ENCODE peak calls at places on chromosomes 16 and 17, in ten cellular contexts. U is upper lobe of left lung; G is CD8-positive, alpha-beta T cell; E is upper lobe of right lung; Q is transverse colon; A is sigmoid colon; S is foreskin keratinocyte; X is WERI-Rb-1; I is A549; H is psoas muscle. K is an unnamed sample.

GRCh38 chr16:84526794-84527485 is 22.5 kb upstream of the MEAK7 start:
- DNase-seq in U (no peak), G (no peak), A (no peak), H (peak; percentile 60), I (no peak), S (no peak), Q (no peak), X (peak; percentile 93), E (no peak), K (no peak)

GRCh38 chr16:64276646-64277045 is 845.2 kb downstream of the CDH11 start:
- DNase-seq in S (no peak), G (no peak), U (no peak), E (no peak), X (no peak), A (no peak), Q (no peak), H (no peak), I (no peak), K (no peak)

GRCh38 chr17:30203471-30203981 is 32.0 kb downstream of the SLC6A4 start:
- DNase-seq in H (no peak), E (no peak), Q (no peak), A (no peak), G (no peak), I (no peak), X (no peak), S (no peak), U (no peak), K (no peak)

GRCh38 chr16:12896562-12896961 is 4.8 kb upstream of the SHISA9 start:
- DNase-seq in Q (no peak), I (no peak), E (no peak), A (no peak), X (peak; percentile 37), G (no peak), H (no peak), S (no peak), U (no peak), K (no peak)

GRCh38 chr17:65797101-65797500 is 235.7 kb upstream of the AXIN2 start:
- DNase-seq in H (no peak), S (no peak), A (no peak), I (no peak), E (no peak), X (no peak), G (no peak), U (no peak), Q (no peak), K (no peak)

GRCh38 chr17:65064452-65065019 is 8.0 kb upstream of the GNA13 start:
- DNase-seq in G (no peak), U (no peak), S (peak; percentile 98), Q (no peak), A (peak; percentile 28), E (no peak), H (no peak), X (peak; percentile 44), I (peak; percentile 32), K (no peak)

GRCh38 chr16:10738231-10739077 is 5.2 kb upstream of the NUBP1 start:
- DNase-seq in G (no peak), E (no peak), U (no peak), S (peak; percentile 60), Q (peak; percentile 34), A (peak; percentile 86), H (peak; percentile 87), I (peak; percentile 14), X (no peak), K (no peak)

GRCh38 chr17:39538875-39539274 is 68.8 kb downstream of the NEUROD2 start:
- DNase-seq in X (no peak), I (no peak), G (no peak), U (no peak), H (no peak), A (no peak), Q (no peak), E (no peak), S (no peak), K (no peak)

GRCh38 chr17:75394332-75394918 is 11.1 kb downstream of the GRB2 start:
- DNase-seq in U (no peak), H (no peak), I (no peak), G (no peak), X (no peak), E (no peak), A (no peak), Q (no peak), S (no peak), K (no peak)

GRCh38 chr17:75396025-75396424 is 9.5 kb downstream of the GRB2 start:
- DNase-seq in E (no peak), G (no peak), Q (no peak), S (no peak), X (no peak), U (no peak), I (no peak), A (no peak), H (no peak), K (no peak)

GRCh38 chr17:75392559-75392958 is 12.9 kb downstream of the GRB2 start:
- DNase-seq in A (no peak), H (no peak), S (no peak), E (no peak), U (no peak), Q (no peak), I (no peak), G (no peak), X (no peak), K (no peak)

GRCh38 chr17:75390982-75391381 is 14.5 kb downstream of the GRB2 start:
- DNase-seq in Q (no peak), H (no peak), S (no peak), X (no peak), U (no peak), G (no peak), A (no peak), E (no peak), I (no peak), K (no peak)

DNA sequence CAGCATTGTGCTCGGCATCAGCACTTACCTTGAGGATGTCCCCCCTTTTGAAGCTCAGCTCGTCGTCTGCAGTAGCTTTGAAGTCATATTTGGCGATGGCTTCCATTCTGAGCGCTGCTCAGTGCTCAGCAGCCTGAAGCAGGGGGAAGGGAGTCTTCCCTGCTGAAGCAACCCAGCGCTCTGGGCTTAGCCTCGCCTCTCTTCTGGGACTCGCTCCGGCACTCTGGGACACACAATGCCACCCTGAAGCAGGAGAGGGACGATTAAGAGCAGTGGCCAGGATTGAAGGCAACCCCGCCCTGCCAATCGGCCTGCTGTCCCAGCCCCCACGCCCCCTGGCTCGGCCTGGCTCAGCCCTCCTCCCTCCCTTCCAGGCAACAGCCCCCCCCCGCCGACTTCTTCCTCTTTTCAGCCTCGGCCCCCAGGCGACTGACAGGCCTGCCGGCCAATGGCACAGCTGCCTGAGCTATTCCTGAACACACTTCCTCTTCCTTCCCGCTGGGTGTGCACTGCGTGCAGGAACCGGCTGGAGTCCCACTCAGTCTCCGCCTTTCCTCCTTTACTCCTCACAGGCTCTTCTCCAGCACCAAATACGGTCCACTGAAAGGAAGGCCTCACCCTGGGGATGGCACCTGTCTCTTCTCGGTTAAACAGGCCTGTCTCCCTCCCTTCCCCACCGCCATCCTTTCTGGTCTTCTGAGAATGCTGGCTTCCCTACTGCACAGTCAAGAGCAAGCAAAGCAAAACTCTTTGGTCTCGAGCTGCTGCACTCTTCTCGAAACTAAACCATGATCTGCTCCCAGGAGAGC is 11.8 kb downstream of the GRB2 start:
- DNase-seq in H (peak; percentile 99), E (peak; percentile 99), Q (peak; percentile 99), U (peak; percentile 99), X (peak; percentile 100), I (peak; percentile 99), A (peak; percentile 99), G (peak; percentile 85), S (peak; percentile 93), K (peak; percentile 58)
- H3K27ac ChIP-seq in H (peak overlapping the region; percentile 89), E (peak overlapping the region; percentile 65), Q (peak overlapping the region; percentile 81), U (peak overlapping the region; percentile 86), X (peak overlapping the region; percentile 86), I (peak overlapping the region; percentile 88), A (peak overlapping the region; percentile 90), G (peak overlapping the region; percentile 3), S (peak overlapping the region; percentile 53), K (peak overlapping the region; percentile 48)

GRCh38 chr17:2090210-2090641 is 35.3 kb downstream of the HIC1 start:
- DNase-seq in U (no peak), G (no peak), H (no peak), E (no peak), A (no peak), X (no peak), S (no peak), I (no peak), Q (no peak), K (peak; percentile 9)

GRCh38 chr17:2086306-2086705 is 31.4 kb downstream of the HIC1 start:
- DNase-seq in A (no peak), G (no peak), H (no peak), I (no peak), U (no peak), S (no peak), X (no peak), E (no peak), Q (no peak), K (no peak)

GRCh38 chr17:2085648-2085949 is 30.7 kb downstream of the HIC1 start:
- DNase-seq in E (no peak), H (peak; percentile 69), Q (no peak), U (no peak), G (no peak), S (no peak), I (no peak), A (peak; percentile 86), X (no peak), K (no peak)

GRCh38 chr17:2089021-2089422 is 34.1 kb downstream of the HIC1 start:
- DNase-seq in I (no peak), E (no peak), X (no peak), U (no peak), S (no peak), A (no peak), H (no peak), G (no peak), Q (no peak), K (no peak)

DNA sequence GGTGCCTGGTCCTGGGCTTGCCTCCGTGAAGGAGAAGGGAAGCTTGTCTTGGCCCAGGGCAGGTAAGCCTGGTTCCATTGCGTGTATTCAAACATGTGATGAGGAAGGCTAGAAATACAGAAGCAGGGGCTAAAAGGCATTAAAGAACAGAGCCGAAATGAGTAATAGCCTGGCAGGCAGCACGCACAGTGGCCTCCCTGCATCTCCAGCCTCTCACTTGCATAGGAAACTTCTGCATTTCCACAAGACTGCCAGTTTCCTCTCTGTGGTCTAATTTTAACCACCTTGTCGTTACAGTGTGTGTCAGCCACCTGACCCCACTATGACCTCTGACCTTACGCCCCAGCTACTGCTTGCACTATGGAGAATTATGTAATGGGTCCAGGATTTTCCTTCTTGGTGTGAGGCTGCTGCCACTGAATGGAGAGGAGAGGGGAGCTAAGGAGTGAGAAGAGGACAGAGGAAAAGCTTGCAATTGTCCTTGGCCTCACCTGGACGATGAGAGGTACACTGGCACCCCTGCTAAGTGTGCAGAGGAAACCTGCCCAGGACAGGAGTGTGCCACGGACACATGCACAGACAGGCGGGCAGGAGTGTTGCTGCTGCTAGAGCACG is 32.8 kb downstream of the HIC1 start:
- DNase-seq in H (no peak), U (no peak), X (no peak), A (peak; percentile 68), E (peak; percentile 73), G (peak; percentile 35), Q (peak; percentile 41), S (no peak), I (no peak), K (no peak)
- H3K27ac ChIP-seq in H (peak overlapping the region; percentile 77), U (peak overlapping the region; percentile 92), X (no peak overlapping the region), A (peak overlapping the region; percentile 83), E (peak overlapping the region; percentile 2), G (no peak overlapping the region), Q (peak overlapping the region; percentile 90), S (no peak overlapping the region), I (no peak overlapping the region), K (no peak overlapping the region)

GRCh38 chr17:80839401-80839800 is 152.2 kb upstream of the CHMP6 start:
- DNase-seq in S (no peak), X (no peak), H (no peak), E (no peak), A (no peak), I (no peak), U (no peak), Q (no peak), G (no peak), K (no peak)

GRCh38 chr17:80837711-80838110 is 153.9 kb upstream of the CHMP6 start:
- DNase-seq in U (no peak), Q (no peak), S (no peak), A (no peak), X (no peak), G (no peak), E (no peak), I (no peak), H (no peak), K (no peak)

GRCh38 chr17:80842456-80843053 is 149.1 kb upstream of the CHMP6 start:
- DNase-seq in G (no peak), A (peak; percentile 46), X (no peak), U (no peak), I (no peak), H (no peak), Q (no peak), S (no peak), E (no peak), K (no peak)

GRCh38 chr17:80838381-80839345 is 153.0 kb upstream of the CHMP6 start:
- DNase-seq in H (no peak), I (no peak), X (no peak), E (no peak), S (no peak), A (no peak), Q (no peak), G (no peak), U (peak; percentile 34), K (no peak)

DNA sequence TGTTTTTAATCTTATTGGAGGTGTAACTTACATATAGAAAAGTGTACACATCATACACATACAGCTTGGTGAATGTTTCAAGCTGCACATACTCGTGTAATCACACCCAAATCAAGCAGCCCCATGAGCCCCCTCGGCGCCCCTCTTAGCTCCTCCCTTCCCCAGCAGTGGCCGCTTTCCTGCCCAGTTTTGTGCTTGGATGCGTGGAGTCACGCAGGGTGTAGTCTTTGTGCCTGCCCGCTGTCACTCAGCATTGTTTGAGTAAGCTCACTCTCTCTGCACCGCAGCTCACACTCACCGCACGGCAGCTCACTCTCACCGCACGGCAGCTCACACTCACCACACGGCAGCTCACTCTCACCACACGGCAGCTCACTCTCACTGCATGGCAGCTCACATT is 151.6 kb upstream of the CHMP6 start:
- DNase-seq in Q (no peak), S (no peak), G (no peak), X (no peak), E (no peak), I (no peak), U (no peak), A (peak; percentile 17), H (no peak), K (no peak)
- H3K27ac ChIP-seq in Q (no peak overlapping the region), S (no peak overlapping the region), G (no peak overlapping the region), X (no peak overlapping the region), E (no peak overlapping the region), I (no peak overlapping the region), U (no peak overlapping the region), A (no peak overlapping the region), H (no peak overlapping the region), K (no peak overlapping the region)

GRCh38 chr16:25065899-25066298 is 45.6 kb upstream of the LCMT1 start:
- DNase-seq in S (no peak), Q (no peak), G (no peak), E (no peak), I (no peak), A (no peak), H (no peak), X (peak; percentile 33), U (no peak), K (no peak)
- H3K27ac ChIP-seq in S (no peak overlapping the region), Q (peak overlapping the region; percentile 96), G (peak overlapping the region; percentile 61), E (peak overlapping the region; percentile 88), I (no peak overlapping the region), A (peak overlapping the region; percentile 96), H (peak overlapping the region; percentile 95), X (no peak overlapping the region), U (peak overlapping the region; percentile 88), K (peak overlapping the region; percentile 76)